ENCODE peak calls at places on chromosomes 11 and 22, in five cellular contexts. One of them, this sample, is unnamed.

GRCh38 chr11:10623797-10624761 is 55.6 kb upstream of the LYVE1 start:
- DNase-seq in A549: peak
- DNase-seq in HCT116: peak
- DNase-seq in uterus: no peak
- DNase-seq in adrenal gland: peak
- DNase-seq in this sample: no peak

GRCh38 chr11:61486779-61487178 is 21.8 kb upstream of the LRRC10B start:
- DNase-seq in HCT116: no peak
- DNase-seq in uterus: no peak
- DNase-seq in A549: no peak
- DNase-seq in adrenal gland: no peak
- DNase-seq in this sample: no peak

GRCh38 chr22:29457730-29458129 is 19.3 kb downstream of the RFPL1 start:
- DNase-seq in adrenal gland: no peak
- DNase-seq in uterus: no peak
- DNase-seq in HCT116: peak
- DNase-seq in A549: peak
- DNase-seq in this sample: no peak

GRCh38 chr22:49968831-49969661 is 8.5 kb downstream of the PIM3 start:
- DNase-seq in A549: no peak
- DNase-seq in adrenal gland: no peak
- DNase-seq in uterus: peak
- DNase-seq in HCT116: no peak
- DNase-seq in this sample: peak

GRCh38 chr11:34656062-34656720 is 35.3 kb downstream of the EHF start:
- DNase-seq in HCT116: no peak
- DNase-seq in adrenal gland: no peak
- DNase-seq in uterus: no peak
- DNase-seq in A549: no peak
- DNase-seq in this sample: no peak

GRCh38 chr22:18056161-18056666 is 21.6 kb upstream of the PEX26 start:
- DNase-seq in uterus: peak
- DNase-seq in HCT116: no peak
- DNase-seq in adrenal gland: peak
- DNase-seq in A549: no peak
- DNase-seq in this sample: peak

GRCh38 chr11:29782447-29782846 is 234.4 kb downstream of the KCNA4 start:
- DNase-seq in HCT116: no peak
- DNase-seq in adrenal gland: peak
- DNase-seq in A549: no peak
- DNase-seq in uterus: peak
- DNase-seq in this sample: no peak

GRCh38 chr11:36008576-36008975 is 64.7 kb downstream of the LDLRAD3 start:
- DNase-seq in A549: no peak
- DNase-seq in HCT116: no peak
- DNase-seq in uterus: no peak
- DNase-seq in adrenal gland: no peak
- DNase-seq in this sample: no peak

GRCh38 chr11:21133244-21133643 is 463.9 kb downstream of the NELL1 start:
- DNase-seq in adrenal gland: no peak
- DNase-seq in uterus: no peak
- DNase-seq in HCT116: no peak
- DNase-seq in A549: no peak
- DNase-seq in this sample: no peak

GRCh38 chr22:44331881-44332714 is 19.3 kb upstream of the SHISAL1 start:
- DNase-seq in HCT116: no peak
- DNase-seq in uterus: no peak
- DNase-seq in adrenal gland: no peak
- DNase-seq in A549: peak
- DNase-seq in this sample: no peak

GRCh38 chr11:122293298-122294023 is 177.4 kb upstream of the BLID start:
- DNase-seq in adrenal gland: peak
- DNase-seq in uterus: no peak
- DNase-seq in A549: no peak
- DNase-seq in HCT116: no peak
- DNase-seq in this sample: no peak

GRCh38 chr11:104033561-104033960 is 2.9 kb upstream of the DDI1 start:
- DNase-seq in adrenal gland: no peak
- DNase-seq in uterus: no peak
- DNase-seq in A549: no peak
- DNase-seq in HCT116: no peak
- DNase-seq in this sample: no peak

GRCh38 chr22:47062126-47062525 is 299.7 kb downstream of the TBC1D22A start:
- DNase-seq in A549: no peak
- DNase-seq in HCT116: no peak
- DNase-seq in adrenal gland: no peak
- DNase-seq in uterus: no peak
- DNase-seq in this sample: no peak

GRCh38 chr11:103676413-103676812 is 360.0 kb upstream of the DDI1 start:
- DNase-seq in A549: no peak
- DNase-seq in HCT116: no peak
- DNase-seq in adrenal gland: no peak
- DNase-seq in uterus: no peak
- DNase-seq in this sample: no peak

GRCh38 chr11:33779849-33780528 is 5.7 kb upstream of the FBXO3 start:
- DNase-seq in uterus: no peak
- DNase-seq in A549: no peak
- DNase-seq in HCT116: no peak
- DNase-seq in adrenal gland: no peak
- DNase-seq in this sample: no peak

GRCh38 chr11:128501576-128502549 is 85.5 kb downstream of the ETS1 start:
- DNase-seq in adrenal gland: peak
- DNase-seq in A549: no peak
- DNase-seq in uterus: no peak
- DNase-seq in HCT116: no peak
- DNase-seq in this sample: no peak

GRCh38 chr11:114166897-114167323 is 107.4 kb downstream of the ZBTB16 start:
- DNase-seq in HCT116: no peak
- DNase-seq in A549: no peak
- DNase-seq in adrenal gland: peak
- DNase-seq in uterus: peak
- DNase-seq in this sample: no peak

GRCh38 chr11:26234451-26234850 is 97.5 kb upstream of the ANO3 start:
- DNase-seq in uterus: no peak
- DNase-seq in A549: no peak
- DNase-seq in adrenal gland: no peak
- DNase-seq in HCT116: no peak
- DNase-seq in this sample: no peak

GRCh38 chr11:122656073-122656630 is 630 bp downstream of the UBASH3B start:
- DNase-seq in uterus: peak
- DNase-seq in adrenal gland: peak
- DNase-seq in HCT116: no peak
- DNase-seq in A549: peak
- DNase-seq in this sample: peak

GRCh38 chr22:37887610-37888378 is 18.3 kb upstream of the MICALL1 start:
- DNase-seq in adrenal gland: peak
- DNase-seq in HCT116: no peak
- DNase-seq in A549: no peak
- DNase-seq in uterus: peak
- DNase-seq in this sample: no peak

GRCh38 chr11:91394718-91395414 is 829.8 kb upstream of the FAT3 start:
- DNase-seq in A549: no peak
- DNase-seq in HCT116: no peak
- DNase-seq in uterus: no peak
- DNase-seq in adrenal gland: no peak
- DNase-seq in this sample: no peak

GRCh38 chr22:42754658-42755057 is 34.0 kb upstream of the A4GALT start:
- DNase-seq in A549: no peak
- DNase-seq in adrenal gland: peak
- DNase-seq in uterus: no peak
- DNase-seq in HCT116: no peak
- DNase-seq in this sample: no peak

GRCh38 chr11:20397281-20397680 is 9.8 kb downstream of the PRMT3 start:
- DNase-seq in uterus: no peak
- DNase-seq in adrenal gland: peak
- DNase-seq in A549: peak
- DNase-seq in HCT116: peak
- DNase-seq in this sample: no peak

GRCh38 chr11:64490562-64491216 is 100.3 kb upstream of the SLC22A12 start:
- DNase-seq in HCT116: no peak
- DNase-seq in A549: no peak
- DNase-seq in adrenal gland: no peak
- DNase-seq in uterus: no peak
- DNase-seq in this sample: no peak

GRCh38 chr11:76910620-76911414 is 50.1 kb downstream of the ACER3 start:
- DNase-seq in adrenal gland: peak
- DNase-seq in HCT116: no peak
- DNase-seq in uterus: peak
- DNase-seq in A549: no peak
- DNase-seq in this sample: no peak

GRCh38 chr22:47691152-47691895 is 928.9 kb downstream of the TBC1D22A start:
- DNase-seq in adrenal gland: no peak
- DNase-seq in A549: no peak
- DNase-seq in HCT116: no peak
- DNase-seq in uterus: no peak
- DNase-seq in this sample: no peak

GRCh38 chr11:134438533-134438932 is 26.5 kb upstream of the B3GAT1 start:
- DNase-seq in uterus: no peak
- DNase-seq in HCT116: no peak
- DNase-seq in A549: no peak
- DNase-seq in adrenal gland: no peak
- DNase-seq in this sample: peak

GRCh38 chr11:77107950-77108349 is 5.3 kb downstream of the OMP start:
- DNase-seq in uterus: peak
- DNase-seq in adrenal gland: peak
- DNase-seq in A549: peak
- DNase-seq in HCT116: peak
- DNase-seq in this sample: no peak

GRCh38 chr11:126703661-126704060 is 296.9 kb downstream of the KIRREL3 start:
- DNase-seq in adrenal gland: no peak
- DNase-seq in A549: no peak
- DNase-seq in uterus: no peak
- DNase-seq in HCT116: no peak
- DNase-seq in this sample: no peak

GRCh38 chr11:62539238-62539925 is 7.2 kb downstream of the AHNAK start:
- DNase-seq in adrenal gland: peak
- DNase-seq in HCT116: no peak
- DNase-seq in A549: peak
- DNase-seq in uterus: peak
- DNase-seq in this sample: peak

GRCh38 chr22:25869771-25870170 is 127.8 kb downstream of the MYO18B start:
- DNase-seq in HCT116: no peak
- DNase-seq in A549: no peak
- DNase-seq in adrenal gland: no peak
- DNase-seq in uterus: no peak
- DNase-seq in this sample: no peak

GRCh38 chr11:17718510-17718962 is 835 bp upstream of the MYOD1 start:
- DNase-seq in HCT116: no peak
- DNase-seq in uterus: no peak
- DNase-seq in adrenal gland: no peak
- DNase-seq in A549: no peak
- DNase-seq in this sample: no peak
- H3K4me3 ChIP-seq in HCT116: no peak
- H3K4me3 ChIP-seq in uterus: no peak
- H3K4me3 ChIP-seq in adrenal gland: no peak
- H3K4me3 ChIP-seq in A549: no peak
- H3K4me3 ChIP-seq in this sample: no peak

GRCh38 chr22:20234314-20234682 is 33.8 kb downstream of the RTN4R start:
- DNase-seq in HCT116: no peak
- DNase-seq in A549: no peak
- DNase-seq in adrenal gland: no peak
- DNase-seq in uterus: no peak
- DNase-seq in this sample: no peak
- H3K4me3 ChIP-seq in HCT116: no peak
- H3K4me3 ChIP-seq in A549: no peak
- H3K4me3 ChIP-seq in adrenal gland: no peak
- H3K4me3 ChIP-seq in uterus: no peak
- H3K4me3 ChIP-seq in this sample: no peak

GRCh38 chr11:67022961-67023956 is at the start of gene SYT12:
- DNase-seq in adrenal gland: peak
- DNase-seq in uterus: no peak
- DNase-seq in A549: peak
- DNase-seq in HCT116: no peak
- DNase-seq in this sample: no peak
- H3K4me3 ChIP-seq in adrenal gland: no peak
- H3K4me3 ChIP-seq in uterus: peak
- H3K4me3 ChIP-seq in A549: peak
- H3K4me3 ChIP-seq in HCT116: peak
- H3K4me3 ChIP-seq in this sample: no peak

GRCh38 chr11:88439356-88439755 is 101.8 kb upstream of the CTSC start:
- DNase-seq in HCT116: no peak
- DNase-seq in adrenal gland: no peak
- DNase-seq in uterus: no peak
- DNase-seq in A549: no peak
- DNase-seq in this sample: no peak
- H3K4me3 ChIP-seq in HCT116: no peak
- H3K4me3 ChIP-seq in adrenal gland: no peak
- H3K4me3 ChIP-seq in uterus: no peak
- H3K4me3 ChIP-seq in A549: no peak
- H3K4me3 ChIP-seq in this sample: no peak